ENCODE peak calls at places on chromosomes 11 and 22, in seven cellular contexts. Z is thoracic aorta, X is suprapubic skin, L is fibroblast of mammary gland, H is GM12865, I is left lung, U is A549. A is an unnamed sample.

GRCh38 chr22:42780070-42780540 is 59.4 kb upstream of the A4GALT start:
- DNase-seq in H (peak; percentile 94), Z (peak; percentile 46), L (peak; percentile 96), U (peak; percentile 45), X (no peak), I (no peak), A (peak; percentile 51)

GRCh38 chr22:19070397-19071169 is 51.6 kb downstream of the DGCR2 start:
- DNase-seq in U (no peak), X (no peak), Z (no peak), H (no peak), L (no peak), I (no peak), A (no peak)

GRCh38 chr11:95068549-95068948 is 1.8 kb downstream of the SRSF8 start:
- DNase-seq in X (peak; percentile 84), U (peak; percentile 53), I (peak; percentile 83), L (peak; percentile 97), Z (peak; percentile 60), H (peak; percentile 94), A (peak; percentile 81)

GRCh38 chr11:130580372-130580771 is 131.9 kb downstream of the ADAMTS15 start:
- DNase-seq in X (no peak), Z (no peak), I (no peak), H (no peak), U (peak; percentile 60), L (peak; percentile 85), A (no peak)

GRCh38 chr22:50481440-50482106 is at the start of gene ADM2:
- DNase-seq in I (no peak), U (peak; percentile 47), L (no peak), H (no peak), Z (no peak), X (no peak), A (peak; percentile 62)

GRCh38 chr11:91981995-91982394 is 242.6 kb upstream of the FAT3 start:
- DNase-seq in H (no peak), L (peak; percentile 99), Z (peak; percentile 79), I (peak; percentile 40), X (no peak), U (peak; percentile 4), A (no peak)

GRCh38 chr22:50016988-50017700 is 4.6 kb upstream of the IL17REL start:
- DNase-seq in X (peak; percentile 39), H (peak; percentile 72), L (no peak), I (no peak), U (no peak), Z (no peak), A (peak; percentile 63)

GRCh38 chr11:61700221-61700620 is 20.0 kb downstream of the DAGLA start:
- DNase-seq in X (no peak), L (peak; percentile 76), Z (no peak), U (peak; percentile 66), H (no peak), I (peak; percentile 78), A (peak; percentile 83)

GRCh38 chr11:130049260-130049659 is 20.4 kb upstream of the APLP2 start:
- DNase-seq in H (no peak), L (no peak), I (no peak), Z (no peak), X (no peak), U (no peak), A (no peak)

GRCh38 chr11:46520971-46521745 is 72.7 kb downstream of the AMBRA1 start:
- DNase-seq in Z (no peak), H (no peak), X (no peak), I (no peak), L (peak; percentile 65), U (no peak), A (no peak)

GRCh38 chr11:118789501-118790356 is 1.2 kb downstream of the DDX6 start:
- DNase-seq in H (peak; percentile 68), X (no peak), U (no peak), Z (no peak), L (peak; percentile 36), I (no peak), A (no peak)

GRCh38 chr11:68127791-68128681 is 6.8 kb upstream of the CHKA start:
- DNase-seq in U (no peak), H (no peak), X (no peak), L (no peak), Z (no peak), I (peak; percentile 83), A (peak; percentile 90)

GRCh38 chr11:115067471-115067870 is 389.1 kb downstream of the NXPE2 start:
- DNase-seq in X (no peak), U (no peak), L (no peak), H (no peak), Z (no peak), I (no peak), A (no peak)

GRCh38 chr22:31036671-31037550 is 44.2 kb upstream of the SMTN start:
- DNase-seq in U (no peak), I (no peak), L (peak; percentile 57), Z (no peak), X (no peak), H (no peak), A (no peak)

GRCh38 chr11:130480166-130480565 is 31.7 kb downstream of the ADAMTS15 start:
- DNase-seq in H (no peak), L (no peak), X (no peak), I (no peak), U (no peak), Z (no peak), A (no peak)

GRCh38 chr22:40628354-40629042 is 8.0 kb downstream of the MRTFA start:
- DNase-seq in L (peak; percentile 63), X (no peak), Z (no peak), I (no peak), H (peak; percentile 44), U (no peak), A (no peak)

GRCh38 chr11:61926235-61926634 is 8.9 kb upstream of the RAB3IL1 start:
- DNase-seq in I (no peak), X (no peak), L (no peak), U (no peak), H (no peak), Z (no peak), A (no peak)

GRCh38 chr22:22565991-22566390 is 6.9 kb upstream of the PRAME start:
- DNase-seq in X (no peak), L (peak; percentile 81), H (no peak), U (no peak), I (no peak), Z (no peak), A (no peak)

GRCh38 chr11:66335531-66336233 is 552 bp downstream of the RIN1 start:
- DNase-seq in U (no peak), I (no peak), X (peak; percentile 70), Z (no peak), H (no peak), L (peak; percentile 69), A (no peak)

GRCh38 chr11:71477637-71478011 is 24.6 kb downstream of the NADSYN1 start:
- DNase-seq in Z (no peak), L (no peak), X (no peak), I (no peak), U (no peak), H (no peak), A (no peak)

GRCh38 chr11:92409956-92410355 is 185.3 kb downstream of the FAT3 start:
- DNase-seq in L (no peak), U (no peak), X (no peak), Z (no peak), I (no peak), H (no peak), A (no peak)

GRCh38 chr22:36982136-36982535 is 37.1 kb downstream of the TST start:
- DNase-seq in U (no peak), H (no peak), L (no peak), Z (no peak), X (no peak), I (no peak), A (no peak)

GRCh38 chr22:45688606-45689080 is 17.0 kb downstream of the ATXN10 start:
- DNase-seq in I (no peak), U (peak; percentile 37), H (no peak), X (no peak), Z (no peak), L (peak; percentile 82), A (no peak)

GRCh38 chr11:133946018-133946417 is 10.8 kb downstream of the IGSF9B start:
- DNase-seq in L (no peak), H (no peak), X (no peak), Z (no peak), U (no peak), I (no peak), A (no peak)
- H3K4me3 ChIP-seq in L (no peak overlapping the region), H (no peak overlapping the region), X (no peak overlapping the region), Z (peak overlapping the region; percentile 5), U (no peak overlapping the region), I (no peak overlapping the region), A (no peak overlapping the region)

GRCh38 chr11:112859787-112860186 is 101.4 kb upstream of the NCAM1 start:
- DNase-seq in X (no peak), Z (no peak), I (no peak), H (no peak), L (no peak), U (no peak), A (no peak)

GRCh38 chr11:112858289-112859023 is 102.8 kb upstream of the NCAM1 start:
- DNase-seq in U (no peak), L (no peak), H (no peak), X (no peak), Z (no peak), I (no peak), A (no peak)

GRCh38 chr11:112861356-112861755 is 99.9 kb upstream of the NCAM1 start:
- DNase-seq in Z (no peak), L (no peak), H (no peak), X (no peak), I (no peak), U (no peak), A (no peak)

GRCh38 chr11:112864715-112865114 is 96.5 kb upstream of the NCAM1 start:
- DNase-seq in H (no peak), Z (no peak), L (no peak), U (no peak), I (no peak), X (no peak), A (no peak)

DNA sequence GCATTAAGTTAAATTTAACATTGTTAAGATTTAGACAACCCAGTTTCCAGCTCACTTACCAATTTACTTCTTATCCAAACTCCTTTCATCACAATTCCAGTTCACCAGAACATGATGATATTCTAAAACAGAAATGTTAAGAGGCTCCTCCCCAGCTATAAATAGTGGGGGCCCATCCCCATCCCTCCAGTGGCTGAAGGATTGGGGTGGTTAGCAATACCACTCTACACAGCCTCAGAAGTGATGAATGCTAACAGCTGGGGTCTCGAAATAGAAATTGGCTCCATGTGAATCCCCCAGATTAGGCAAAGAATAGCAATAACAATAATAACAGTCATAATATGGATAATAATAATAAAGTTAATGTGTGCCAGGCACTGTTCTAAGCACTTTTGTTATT is 97.9 kb upstream of the NCAM1 start:
- DNase-seq in H (no peak), U (no peak), L (no peak), Z (no peak), I (no peak), X (no peak), A (no peak)
- H3K4me3 ChIP-seq in H (no peak overlapping the region), U (no peak overlapping the region), L (no peak overlapping the region), Z (no peak overlapping the region), I (no peak overlapping the region), X (no peak overlapping the region), A (no peak overlapping the region)

DNA sequence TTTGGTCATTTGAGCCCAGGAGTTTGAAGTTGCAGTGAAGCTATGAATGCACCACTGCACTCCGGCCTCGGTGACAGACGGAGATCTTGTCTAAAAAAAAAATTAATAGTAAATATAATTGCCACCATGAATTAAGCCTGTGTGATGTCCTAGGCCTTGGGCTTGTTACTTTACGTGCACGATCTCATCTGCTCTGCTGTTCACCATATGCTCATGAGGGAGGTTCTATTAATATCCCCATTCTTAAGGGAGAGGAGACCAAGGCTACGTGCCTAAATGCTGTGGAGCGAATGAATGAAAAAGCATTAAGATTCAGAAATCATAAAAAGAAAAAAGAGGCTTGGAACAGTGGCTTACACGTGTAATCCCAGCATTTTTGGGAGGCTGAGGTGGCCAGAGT is 2.6 kb upstream of the ATG2A start:
- DNase-seq in L (no peak), Z (no peak), X (no peak), I (no peak), U (no peak), H (no peak), A (no peak)
- H3K4me3 ChIP-seq in L (no peak overlapping the region), Z (no peak overlapping the region), X (no peak overlapping the region), I (no peak overlapping the region), U (no peak overlapping the region), H (no peak overlapping the region), A (no peak overlapping the region)

GRCh38 chr11:537622-538430 is 499 bp downstream of the LRRC56 start:
- DNase-seq in Z (no peak), U (no peak), X (peak; percentile 66), I (peak; percentile 30), L (no peak), H (no peak), A (no peak)
- H3K4me3 ChIP-seq in Z (peak overlapping the region; percentile 90), U (no peak overlapping the region), X (peak overlapping the region; percentile 91), I (peak overlapping the region; percentile 12), L (peak overlapping the region; percentile 1), H (peak overlapping the region; percentile 70), A (peak overlapping the region; percentile 72)

A was measured in stomach.